ENCODE peak calls at places on chromosome 4, in seven cellular contexts. P, Q, X, G, L, S and M are unnamed samples.

GRCh38 chr4:64095398-64095797 is 313.9 kb downstream of the TECRL start:
- DNase-seq in L (no peak), S (no peak), P (no peak), Q (peak), X (no peak), G (no peak), M (no peak)

GRCh38 chr4:83558693-83559092 is 22.8 kb downstream of the GPAT3 start:
- DNase-seq in L (no peak), Q (peak), X (no peak), G (no peak), S (no peak), P (peak), M (no peak)

GRCh38 chr4:48366611-48367010 is 25.3 kb downstream of the SLAIN2 start:
- DNase-seq in Q (no peak), P (no peak), L (no peak), S (no peak), X (no peak), G (no peak), M (no peak)

GRCh38 chr4:147056951-147057630 is 111.4 kb upstream of the TTC29 start:
- DNase-seq in L (no peak), Q (peak), G (no peak), S (no peak), P (peak), X (no peak), M (no peak)

GRCh38 chr4:7232061-7232616 is 39.8 kb downstream of the SORCS2 start:
- DNase-seq in Q (no peak), X (no peak), G (no peak), S (no peak), P (no peak), L (no peak), M (no peak)

GRCh38 chr4:3418029-3418762 is 23.6 kb upstream of the HGFAC start:
- DNase-seq in S (no peak), Q (no peak), P (no peak), X (peak), L (no peak), G (peak), M (peak)

GRCh38 chr4:102350634-102351033 is 5.4 kb upstream of the SLC39A8 start:
- DNase-seq in P (no peak), S (no peak), G (no peak), Q (no peak), X (no peak), L (no peak), M (no peak)

GRCh38 chr4:127249066-127249766 is 383.5 kb upstream of the INTU start:
- DNase-seq in Q (peak), X (no peak), P (peak), S (peak), G (no peak), L (no peak), M (peak)

GRCh38 chr4:153257151-153257620 is 52.9 kb downstream of the TRIM2 start:
- DNase-seq in P (peak), S (no peak), L (no peak), X (peak), G (peak), Q (peak), M (no peak)

GRCh38 chr4:166165829-166166420 is 292.9 kb downstream of the TLL1 start:
- DNase-seq in P (peak), S (peak), G (no peak), Q (peak), X (peak), L (no peak), M (peak)

GRCh38 chr4:84852081-84852480 is 114.4 kb downstream of the WDFY3 start:
- DNase-seq in X (no peak), S (peak), L (no peak), Q (peak), G (no peak), P (peak), M (peak)

GRCh38 chr4:117164338-117164737 is 79.0 kb upstream of the TRAM1L1 start:
- DNase-seq in G (no peak), S (no peak), X (peak), Q (no peak), L (no peak), P (no peak), M (peak)

GRCh38 chr4:7811536-7812190 is 128.0 kb downstream of the AFAP1 start:
- DNase-seq in Q (no peak), L (no peak), G (no peak), X (peak), P (peak), S (no peak), M (no peak)

GRCh38 chr4:103424853-103425252 is 226.7 kb upstream of the CENPE start:
- DNase-seq in L (no peak), P (peak), S (no peak), Q (no peak), G (no peak), X (peak), M (peak)

GRCh38 chr4:108821056-108821925 is 58.4 kb upstream of the ETNPPL start:
- DNase-seq in P (peak), X (no peak), Q (no peak), L (no peak), G (no peak), S (no peak), M (no peak)

GRCh38 chr4:160238790-160239189 is 1135.9 kb downstream of the RAPGEF2 start:
- DNase-seq in G (no peak), L (no peak), X (no peak), S (no peak), Q (no peak), P (peak), M (no peak)

GRCh38 chr4:65798498-65799127 is 128.3 kb upstream of the EPHA5 start:
- DNase-seq in P (no peak), G (no peak), S (no peak), X (no peak), L (no peak), Q (no peak), M (peak)

GRCh38 chr4:92516450-92516849 is 212.7 kb downstream of the GRID2 start:
- DNase-seq in X (no peak), S (no peak), G (no peak), Q (peak), L (no peak), P (no peak), M (no peak)

GRCh38 chr4:75321484-75321883 is 192.7 kb downstream of the RCHY1 start:
- DNase-seq in X (no peak), P (no peak), G (no peak), S (peak), Q (no peak), L (no peak), M (no peak)

GRCh38 chr4:41597494-41597893 is 59.5 kb downstream of the LIMCH1 start:
- DNase-seq in G (no peak), L (no peak), P (no peak), Q (no peak), X (no peak), S (no peak), M (no peak)

GRCh38 chr4:78162821-78163220 is 105.7 kb downstream of the FRAS1 start:
- DNase-seq in S (no peak), G (no peak), Q (no peak), P (no peak), L (no peak), X (no peak), M (no peak)

GRCh38 chr4:153153339-153153851 is 50.8 kb upstream of the TRIM2 start:
- DNase-seq in P (peak), L (peak), S (no peak), Q (no peak), G (peak), X (peak), M (peak)

GRCh38 chr4:165493359-165493758 is 114.6 kb downstream of the CPE start:
- DNase-seq in P (peak), G (peak), X (peak), L (no peak), Q (peak), S (peak), M (peak)

GRCh38 chr4:153520871-153521329 is 54.7 kb downstream of the TMEM131L start:
- DNase-seq in L (no peak), S (no peak), X (no peak), G (peak), P (no peak), Q (no peak), M (no peak)

GRCh38 chr4:74473155-74473811 is 28.3 kb downstream of the AREG start:
- DNase-seq in P (peak), Q (peak), S (peak), X (peak), L (no peak), G (no peak), M (no peak)

GRCh38 chr4:183094393-183095198 is 4.5 kb upstream of the WWC2 start:
- DNase-seq in X (no peak), L (no peak), G (no peak), P (no peak), S (no peak), Q (no peak), M (no peak)

GRCh38 chr4:177480796-177481195 is 38.6 kb upstream of the AGA start:
- DNase-seq in S (no peak), X (no peak), Q (peak), L (no peak), G (no peak), P (peak), M (no peak)

GRCh38 chr4:1337376-1337831 is 9.6 kb upstream of the UVSSA start:
- DNase-seq in Q (peak), X (no peak), G (no peak), L (no peak), P (no peak), S (no peak), M (peak)

GRCh38 chr4:15042529-15043167 is 40.4 kb downstream of the CPEB2 start:
- DNase-seq in X (no peak), L (no peak), Q (peak), S (no peak), G (no peak), P (peak), M (no peak)

GRCh38 chr4:76950846-76951321 is 1.3 kb downstream of the SEPTIN11 start:
- DNase-seq in L (no peak), G (no peak), X (peak), P (peak), Q (no peak), S (peak), M (peak)

GRCh38 chr4:179586460-179586859 is 2144.2 kb upstream of the AGA start:
- DNase-seq in S (no peak), L (no peak), Q (peak), X (peak), P (no peak), G (no peak), M (no peak)

GRCh38 chr4:179624768-179625181 is 2182.5 kb upstream of the AGA start:
- DNase-seq in P (peak), L (no peak), S (no peak), Q (peak), X (no peak), G (no peak), M (peak)

GRCh38 chr4:86218721-86219481 is 141.0 kb downstream of the MAPK10 start:
- DNase-seq in S (no peak), Q (peak), G (no peak), X (no peak), L (no peak), P (peak), M (no peak)

GRCh38 chr4:8131210-8131609 is 27.4 kb downstream of the ABLIM2 start:
- DNase-seq in S (no peak), Q (no peak), G (no peak), L (no peak), X (no peak), P (no peak), M (no peak)

GRCh38 chr4:6198278-6198677 is 2.1 kb downstream of the JAKMIP1 start:
- DNase-seq in P (no peak), Q (no peak), G (no peak), X (no peak), L (no peak), S (no peak), M (no peak)

GRCh38 chr4:178970433-178971140 is 1528.3 kb upstream of the AGA start:
- DNase-seq in X (peak), Q (no peak), S (no peak), G (no peak), P (no peak), L (no peak), M (no peak)